ENCODE peak calls at places on chromosomes 2 and 18, in seven cellular contexts. B, T, Q, R, G, H and V are unnamed samples.

GRCh38 chr2:96541326-96541725 is 4.8 kb downstream of the ARID5A start:
- DNase-seq in B (no peak), T (no peak), Q (no peak), R (no peak), G (no peak), H (no peak), V (peak)

GRCh38 chr2:41038408-41038807 is 586.5 kb upstream of the SLC8A1 start:
- DNase-seq in B (peak), T (no peak), Q (no peak), R (no peak), G (no peak), H (no peak), V (peak)

GRCh38 chr2:19538411-19538963 is 180.1 kb upstream of the OSR1 start:
- DNase-seq in B (peak), T (peak), Q (no peak), R (no peak), G (no peak), H (no peak), V (peak)

GRCh38 chr2:188450740-188451480 is 159.2 kb downstream of the GULP1 start:
- DNase-seq in B (peak), T (no peak), Q (no peak), R (no peak), G (no peak), H (no peak), V (peak)

GRCh38 chr2:158671381-158672245 is 123.5 kb upstream of the DAPL1 start:
- DNase-seq in B (no peak), T (no peak), Q (no peak), R (no peak), G (no peak), H (no peak), V (no peak)

GRCh38 chr2:165015052-165015642 is 59.8 kb upstream of the SLC38A11 start:
- DNase-seq in B (peak), T (peak), Q (no peak), R (peak), G (no peak), H (no peak), V (peak)

GRCh38 chr2:234412726-234413125 is 84.2 kb downstream of the ARL4C start:
- DNase-seq in B (peak), T (no peak), Q (no peak), R (no peak), G (no peak), H (no peak), V (peak)

GRCh38 chr2:12455626-12456025 is 261.1 kb upstream of the TRIB2 start:
- DNase-seq in B (no peak), T (no peak), Q (no peak), R (no peak), G (no peak), H (no peak), V (peak)

GRCh38 chr2:1248187-1248586 is 165.1 kb upstream of the TPO start:
- DNase-seq in B (no peak), T (no peak), Q (no peak), R (no peak), G (no peak), H (no peak), V (no peak)

GRCh38 chr2:239062743-239063142 is 214.9 kb downstream of the TWIST2 start:
- DNase-seq in B (no peak), T (no peak), Q (no peak), R (no peak), G (no peak), H (no peak), V (no peak)

GRCh38 chr18:12038661-12039417 is 54.8 kb upstream of the ANKRD62 start:
- DNase-seq in B (peak), T (peak), Q (no peak), R (peak), G (peak), H (peak), V (peak)
- H3K4me3 ChIP-seq in B (peak), T (peak), Q (peak), R (peak), G (peak), H (peak), V (peak)

GRCh38 chr18:57585421-57585820 is 1.1 kb downstream of the FECH start:
- DNase-seq in B (peak), T (no peak), Q (no peak), R (no peak), G (no peak), H (no peak), V (peak)

GRCh38 chr18:57587262-57587661 is 760 bp upstream of the FECH start:
- DNase-seq in B (no peak), T (no peak), Q (no peak), R (no peak), G (no peak), H (no peak), V (no peak)

GRCh38 chr18:57585846-57586242 is 658 bp downstream of the FECH start:
- DNase-seq in B (no peak), T (no peak), Q (no peak), R (peak), G (no peak), H (no peak), V (no peak)

GRCh38 chr18:57589162-57589561 is 2.7 kb upstream of the FECH start:
- DNase-seq in B (no peak), T (no peak), Q (no peak), R (no peak), G (no peak), H (no peak), V (no peak)

DNA sequence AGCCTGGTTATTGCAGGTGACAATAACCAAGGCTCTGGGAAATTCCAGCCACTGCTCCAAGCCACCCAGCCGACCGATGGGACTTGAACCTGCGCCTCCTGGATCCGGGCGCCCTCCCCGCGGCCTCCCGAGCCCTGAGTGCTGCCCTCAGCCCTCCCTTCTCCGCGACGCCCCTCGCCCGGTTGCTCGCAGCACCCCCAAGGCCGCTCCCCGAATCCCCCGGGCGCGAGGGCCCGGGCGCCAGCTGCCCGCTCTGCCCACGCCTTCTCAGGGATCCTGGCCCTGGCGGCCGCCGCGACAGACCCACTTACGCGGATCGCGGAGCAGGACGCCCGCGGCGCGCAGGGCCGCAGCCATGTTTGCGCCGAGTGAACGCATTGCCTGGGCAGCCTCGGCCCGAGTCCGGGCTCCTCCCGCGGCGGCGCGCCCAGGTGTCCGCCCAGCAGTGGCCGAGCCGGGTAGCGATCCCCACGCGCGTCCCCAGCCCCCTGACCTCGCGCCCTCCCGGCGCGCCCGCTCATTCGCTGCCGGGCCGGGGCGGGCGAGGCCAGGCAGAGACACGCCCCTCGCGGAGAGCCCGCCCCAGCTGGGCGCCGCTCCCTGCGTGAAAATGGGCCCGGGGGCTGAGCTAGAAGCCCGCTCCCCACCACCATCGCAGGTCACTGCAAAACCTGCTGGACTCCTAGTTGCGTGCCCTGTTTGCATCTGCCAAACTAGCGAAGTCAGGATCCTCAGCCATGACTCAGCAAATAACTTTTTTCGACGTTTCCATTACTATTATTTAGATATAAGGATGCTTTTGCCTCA is at the start of gene FECH:
- DNase-seq in B (peak), T (peak), Q (no peak), R (peak), G (peak), H (peak), V (peak)
- TF ChIP-seq CTCF in B (no peak), T (peak), Q (no peak), R (no peak), G (no peak), H (peak), V (no peak)

GRCh38 chr18:74198453-74198852 is 50.1 kb downstream of the TIMM21 start:
- DNase-seq in B (no peak), T (no peak), Q (no peak), R (no peak), G (no peak), H (no peak), V (no peak)

GRCh38 chr18:74194691-74195090 is 46.4 kb downstream of the TIMM21 start:
- DNase-seq in B (no peak), T (no peak), Q (no peak), R (no peak), G (no peak), H (no peak), V (peak)

GRCh38 chr18:74197705-74198341 is 49.5 kb downstream of the TIMM21 start:
- DNase-seq in B (no peak), T (no peak), Q (no peak), R (no peak), G (no peak), H (no peak), V (no peak)

GRCh38 chr18:74200780-74201179 is 52.5 kb downstream of the TIMM21 start:
- DNase-seq in B (no peak), T (no peak), Q (no peak), R (no peak), G (no peak), H (no peak), V (no peak)

DNA sequence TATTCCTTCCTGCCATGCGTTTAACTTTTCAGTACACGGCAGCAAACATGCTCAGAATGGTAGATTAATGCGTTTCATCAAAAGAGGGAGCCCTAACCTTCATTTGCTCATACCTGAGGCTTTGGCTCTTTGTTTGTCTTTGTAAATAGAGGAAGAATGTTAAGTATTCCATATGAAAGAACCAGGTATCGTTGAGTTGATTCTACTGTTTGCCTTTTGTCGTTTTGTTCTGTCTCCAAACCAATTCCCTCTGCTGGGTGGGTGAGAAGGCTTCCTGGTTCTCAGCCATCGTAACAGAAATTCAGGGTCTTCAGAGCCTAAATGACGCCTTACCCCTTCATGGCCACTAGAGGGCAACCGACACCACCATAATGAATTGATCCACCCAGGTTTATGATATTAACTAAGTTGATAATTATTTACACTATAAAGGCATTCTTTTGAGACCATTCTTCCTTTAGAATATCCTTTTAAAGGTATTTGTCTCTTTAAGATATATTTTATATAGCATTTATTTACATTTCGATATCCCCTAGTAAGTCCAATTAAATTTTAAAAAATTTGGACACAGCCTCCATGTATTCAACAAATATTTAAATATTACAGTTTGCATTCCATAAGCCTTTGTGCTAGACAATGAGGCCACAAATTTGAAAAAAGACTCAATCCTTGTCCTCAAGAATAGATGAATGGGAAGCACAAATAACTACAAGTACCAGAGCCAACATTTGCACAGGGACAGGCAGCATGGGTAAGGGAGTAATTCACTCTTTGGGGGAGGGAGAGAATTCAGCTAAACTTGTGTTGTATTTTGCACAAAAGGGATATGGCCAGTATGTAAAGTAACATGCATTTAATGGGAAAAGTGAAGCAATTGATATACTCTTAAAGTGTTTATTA is 48.1 kb downstream of the TIMM21 start:
- DNase-seq in B (peak), T (no peak), Q (no peak), R (peak), G (no peak), H (no peak), V (peak)
- H3K4me3 ChIP-seq in B (peak), T (no peak), Q (peak), R (peak), G (peak), H (no peak), V (peak)

GRCh38 chr18:39481281-39481680 is 1915.7 kb upstream of the CELF4 start:
- DNase-seq in B (no peak), T (no peak), Q (no peak), R (no peak), G (no peak), H (no peak), V (no peak)
- TF ChIP-seq CTCF in B (no peak), T (no peak), Q (no peak), R (no peak), G (no peak), H (no peak), V (no peak)

GRCh38 chr2:176709541-176709951 is 440.3 kb downstream of the MTX2 start:
- DNase-seq in B (no peak), T (peak), Q (no peak), R (no peak), G (peak), H (no peak), V (peak)
- H3K4me3 ChIP-seq in B (no peak), T (no peak), Q (no peak), R (no peak), G (peak), H (no peak), V (no peak)

GRCh38 chr2:176072292-176072669 is 11.5 kb downstream of the EVX2 start:
- DNase-seq in B (no peak), T (no peak), Q (no peak), R (no peak), G (no peak), H (no peak), V (no peak)

GRCh38 chr2:176075476-176075875 is 8.3 kb downstream of the EVX2 start:
- DNase-seq in B (no peak), T (no peak), Q (no peak), R (no peak), G (no peak), H (no peak), V (no peak)

GRCh38 chr2:176071330-176072291 is 12.2 kb downstream of the EVX2 start:
- DNase-seq in B (no peak), T (no peak), Q (no peak), R (no peak), G (no peak), H (no peak), V (no peak)

GRCh38 chr2:176074919-176075425 is 8.8 kb downstream of the EVX2 start:
- DNase-seq in B (no peak), T (no peak), Q (no peak), R (no peak), G (no peak), H (no peak), V (no peak)

GRCh38 chr2:176072951-176073904 is 10.5 kb downstream of the EVX2 start:
- DNase-seq in B (no peak), T (no peak), Q (no peak), R (no peak), G (no peak), H (no peak), V (no peak)
- TF ChIP-seq CTCF in B (no peak), T (no peak), Q (no peak), R (no peak), G (no peak), H (no peak), V (no peak)

GRCh38 chr2:31137211-31138036 is 816 bp downstream of the GALNT14 start:
- DNase-seq in B (no peak), T (no peak), Q (no peak), R (peak), G (no peak), H (no peak), V (peak)
- H3K4me3 ChIP-seq in B (peak), T (peak), Q (peak), R (peak), G (peak), H (peak), V (peak)

GRCh38 chr18:40293311-40293710 is 1661.7 kb upstream of the PIK3C3 start:
- DNase-seq in B (no peak), T (no peak), Q (no peak), R (no peak), G (no peak), H (no peak), V (peak)
- TF ChIP-seq CTCF in B (peak), T (peak), Q (no peak), R (no peak), G (no peak), H (no peak), V (peak)

GRCh38 chr2:28868611-28869010 is 1.5 kb downstream of the TRMT61B start:
- DNase-seq in B (no peak), T (no peak), Q (no peak), R (no peak), G (no peak), H (no peak), V (no peak)
- H3K4me3 ChIP-seq in B (peak), T (no peak), Q (peak), R (peak), G (peak), H (peak), V (peak)